ENCODE peak calls at places on chromosomes 3 and 15, in six cellular contexts. C, S, D, R, E and F are unnamed samples.

GRCh38 chr3:154718058-154718457 is 288.1 kb upstream of the GPR149 start:
- DNase-seq in C (no peak), S (no peak), D (no peak), R (no peak), E (no peak), F (no peak)

GRCh38 chr3:146037697-146038096 is 123.3 kb downstream of the PLOD2 start:
- DNase-seq in C (no peak), S (no peak), D (no peak), R (peak), E (no peak), F (no peak)

GRCh38 chr15:81001180-81002003 is 669 bp downstream of the TLNRD1 start:
- DNase-seq in C (peak), S (no peak), D (peak), R (peak), E (peak), F (no peak)

GRCh38 chr15:53384417-53384816 is 375.0 kb downstream of the WDR72 start:
- DNase-seq in C (peak), S (no peak), D (no peak), R (no peak), E (no peak), F (no peak)

GRCh38 chr3:11632966-11633365 is 10.7 kb downstream of the VGLL4 start:
- DNase-seq in C (no peak), S (no peak), D (no peak), R (no peak), E (no peak), F (no peak)

GRCh38 chr3:160931474-160931873 is 173.7 kb downstream of the B3GALNT1 start:
- DNase-seq in C (no peak), S (no peak), D (no peak), R (no peak), E (no peak), F (no peak)

GRCh38 chr15:36612063-36612788 is 32.8 kb downstream of the CDIN1 start:
- DNase-seq in C (no peak), S (no peak), D (no peak), R (peak), E (no peak), F (no peak)

GRCh38 chr3:114128826-114129225 is 50.0 kb downstream of the DRD3 start:
- DNase-seq in C (no peak), S (no peak), D (no peak), R (no peak), E (no peak), F (no peak)

GRCh38 chr3:162978136-162978535 is 1481.5 kb downstream of the OTOL1 start:
- DNase-seq in C (no peak), S (no peak), D (no peak), R (no peak), E (no peak), F (no peak)

GRCh38 chr3:166013073-166013679 is 176.0 kb upstream of the BCHE start:
- DNase-seq in C (no peak), S (peak), D (no peak), R (peak), E (no peak), F (no peak)

GRCh38 chr3:133426721-133427120 is 26.9 kb downstream of the BFSP2 start:
- DNase-seq in C (no peak), S (no peak), D (no peak), R (no peak), E (no peak), F (no peak)

GRCh38 chr15:74228723-74229081 is 7.4 kb upstream of the CCDC33 start:
- DNase-seq in C (no peak), S (no peak), D (no peak), R (no peak), E (no peak), F (no peak)

GRCh38 chr3:21447471-21448205 is 303.4 kb downstream of the ZNF385D start:
- DNase-seq in C (no peak), S (no peak), D (no peak), R (no peak), E (no peak), F (no peak)

GRCh38 chr3:137669519-137670060 is 94.5 kb upstream of the SOX14 start:
- DNase-seq in C (no peak), S (no peak), D (no peak), R (no peak), E (no peak), F (no peak)

GRCh38 chr3:97871206-97871605 is 49.4 kb downstream of the CRYBG3 start:
- DNase-seq in C (no peak), S (no peak), D (no peak), R (no peak), E (no peak), F (no peak)

GRCh38 chr3:190701096-190701532 is 161.4 kb downstream of the GMNC start:
- DNase-seq in C (peak), S (peak), D (no peak), R (peak), E (no peak), F (no peak)

GRCh38 chr3:123394391-123395022 is 54.4 kb downstream of the ADCY5 start:
- DNase-seq in C (no peak), S (no peak), D (no peak), R (no peak), E (no peak), F (no peak)

DNA sequence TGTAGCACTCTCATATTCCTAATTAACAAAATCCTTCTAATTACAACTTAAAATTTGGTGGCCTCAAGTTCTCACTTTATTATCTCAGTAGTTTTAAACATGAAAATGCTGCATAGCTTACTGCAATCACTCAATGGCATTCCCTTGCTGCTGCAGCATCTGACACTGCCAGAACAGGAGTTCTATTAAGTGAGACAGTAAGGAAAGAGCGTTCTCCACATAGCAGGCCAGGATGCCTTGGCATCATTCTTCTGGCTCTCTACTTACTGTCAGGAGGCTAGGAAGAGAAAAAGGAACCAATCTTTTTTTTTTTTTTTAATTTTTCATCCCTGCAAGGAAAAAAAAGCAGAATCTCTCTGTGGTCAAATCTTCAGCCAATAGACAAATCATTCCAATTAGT is 3.2 kb downstream of the CNBP start:
- DNase-seq in C (no peak), S (no peak), D (no peak), R (no peak), E (no peak), F (no peak)
- H3K27ac ChIP-seq in C (peak), S (peak), D (no peak), R (peak), E (no peak), F (peak)

DNA sequence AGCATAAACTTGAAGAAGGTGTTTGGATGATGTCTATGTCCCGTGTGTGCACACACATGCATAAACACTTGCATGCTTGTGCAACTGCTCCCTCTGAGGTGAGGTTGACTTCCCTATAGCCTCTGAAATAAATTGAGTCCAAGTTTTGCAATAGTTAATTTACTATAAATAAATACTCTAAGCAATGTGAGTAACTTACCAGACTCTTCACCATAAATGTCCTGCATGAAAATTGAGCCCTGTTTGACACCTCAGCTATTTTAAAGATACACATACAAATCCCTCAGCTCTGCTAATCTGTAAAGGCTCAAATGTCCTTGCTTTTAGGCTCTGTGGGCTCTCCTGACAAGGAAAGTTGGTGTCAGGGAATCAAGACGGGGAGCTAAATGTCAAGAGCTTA is 37.1 kb downstream of the GJD2 start:
- DNase-seq in C (no peak), S (no peak), D (no peak), R (no peak), E (no peak), F (no peak)
- H3K27ac ChIP-seq in C (no peak), S (no peak), D (no peak), R (no peak), E (no peak), F (no peak)

GRCh38 chr15:63857459-63857856 is 23.7 kb upstream of the HERC1 start:
- DNase-seq in C (no peak), S (no peak), D (no peak), R (no peak), E (no peak), F (no peak)
- H3K27ac ChIP-seq in C (no peak), S (no peak), D (no peak), R (no peak), E (no peak), F (no peak)

DNA sequence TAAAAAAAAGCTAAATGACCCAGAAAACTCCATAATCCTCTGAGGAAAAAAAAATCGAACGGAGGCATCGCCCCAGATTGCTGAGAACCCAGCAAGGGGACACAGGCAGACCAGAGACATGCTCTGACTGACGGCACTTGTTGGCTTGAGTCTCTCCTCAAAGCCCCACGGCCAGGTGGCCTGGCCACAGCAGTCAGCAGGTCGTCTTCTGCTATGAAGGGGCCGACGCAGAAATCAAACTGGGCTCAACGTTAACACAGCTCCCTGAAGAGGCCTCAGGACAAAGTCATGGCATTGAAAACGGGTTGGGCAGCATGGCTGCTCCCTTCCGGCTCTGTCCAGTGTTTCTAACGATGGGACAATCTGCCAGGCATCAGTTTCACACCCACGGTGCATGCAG is 17.5 kb downstream of the PCSK6 start:
- DNase-seq in C (no peak), S (no peak), D (no peak), R (no peak), E (no peak), F (no peak)
- H3K27ac ChIP-seq in C (no peak), S (no peak), D (no peak), R (no peak), E (no peak), F (no peak)

DNA sequence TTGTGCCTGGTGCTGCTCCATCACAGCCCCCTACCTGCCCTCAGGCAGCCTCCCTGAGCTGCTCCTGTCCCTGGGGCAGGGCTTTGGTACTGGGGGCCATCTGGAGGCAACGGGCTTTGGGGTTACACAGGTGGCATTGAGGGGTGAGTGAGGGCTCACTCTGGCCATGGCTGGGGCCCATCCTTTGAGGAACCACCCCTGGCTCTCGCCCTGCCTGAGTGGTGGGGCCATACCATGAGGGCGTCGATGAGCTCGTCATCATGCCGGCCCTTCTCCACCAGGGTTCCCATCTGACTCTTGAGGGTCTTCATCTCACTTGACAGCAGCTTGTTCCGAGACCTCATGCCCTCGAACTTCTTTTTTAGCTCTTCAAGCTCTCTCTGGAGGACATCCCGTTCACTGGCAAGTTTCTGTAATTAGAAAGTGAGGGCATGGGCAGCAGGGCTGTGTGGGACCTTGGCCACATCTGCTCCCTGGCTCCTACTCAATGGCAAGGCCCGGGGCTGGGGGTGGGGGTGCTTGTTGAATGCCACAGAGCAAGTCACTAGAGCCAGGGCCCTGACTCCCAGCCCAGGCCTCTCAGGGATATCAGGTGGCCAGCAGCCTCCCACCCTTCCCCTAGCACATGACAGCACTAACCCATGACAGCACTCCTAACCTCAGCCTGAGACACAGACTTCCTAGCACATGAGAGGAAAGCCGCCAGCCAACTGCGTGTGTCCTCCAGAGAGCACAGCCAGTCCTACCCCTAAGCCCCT is 33.5 kb downstream of the CCDC13 start:
- DNase-seq in C (no peak), S (no peak), D (no peak), R (no peak), E (no peak), F (no peak)
- H3K27ac ChIP-seq in C (no peak), S (no peak), D (no peak), R (no peak), E (no peak), F (no peak)

GRCh38 chr15:101133181-101133460 is 118.7 kb downstream of the CHSY1 start:
- DNase-seq in C (no peak), S (no peak), D (no peak), R (no peak), E (no peak), F (no peak)

GRCh38 chr15:101132390-101133180 is 119.3 kb downstream of the CHSY1 start:
- DNase-seq in C (no peak), S (no peak), D (no peak), R (no peak), E (no peak), F (no peak)

GRCh38 chr15:101133751-101134261 is 118.0 kb downstream of the CHSY1 start:
- DNase-seq in C (no peak), S (no peak), D (no peak), R (no peak), E (no peak), F (no peak)

GRCh38 chr15:101129851-101130250 is 122.0 kb downstream of the CHSY1 start:
- DNase-seq in C (no peak), S (no peak), D (no peak), R (no peak), E (no peak), F (no peak)

GRCh38 chr15:101131489-101132389 is 120.1 kb downstream of the CHSY1 start:
- DNase-seq in C (no peak), S (no peak), D (no peak), R (no peak), E (no peak), F (no peak)
- H3K27ac ChIP-seq in C (no peak), S (no peak), D (no peak), R (no peak), E (no peak), F (no peak)

GRCh38 chr3:63969866-63970265 is 53.4 kb downstream of the PSMD6 start:
- DNase-seq in C (no peak), S (no peak), D (no peak), R (no peak), E (no peak), F (no peak)

GRCh38 chr3:63968612-63969350 is 54.5 kb downstream of the PSMD6 start:
- DNase-seq in C (no peak), S (no peak), D (no peak), R (peak), E (no peak), F (no peak)

GRCh38 chr3:63972987-63973386 is 50.3 kb downstream of the PSMD6 start:
- DNase-seq in C (peak), S (no peak), D (no peak), R (no peak), E (no peak), F (no peak)

GRCh38 chr3:63972196-63972595 is 51.1 kb downstream of the PSMD6 start:
- DNase-seq in C (no peak), S (no peak), D (no peak), R (no peak), E (no peak), F (no peak)

DNA sequence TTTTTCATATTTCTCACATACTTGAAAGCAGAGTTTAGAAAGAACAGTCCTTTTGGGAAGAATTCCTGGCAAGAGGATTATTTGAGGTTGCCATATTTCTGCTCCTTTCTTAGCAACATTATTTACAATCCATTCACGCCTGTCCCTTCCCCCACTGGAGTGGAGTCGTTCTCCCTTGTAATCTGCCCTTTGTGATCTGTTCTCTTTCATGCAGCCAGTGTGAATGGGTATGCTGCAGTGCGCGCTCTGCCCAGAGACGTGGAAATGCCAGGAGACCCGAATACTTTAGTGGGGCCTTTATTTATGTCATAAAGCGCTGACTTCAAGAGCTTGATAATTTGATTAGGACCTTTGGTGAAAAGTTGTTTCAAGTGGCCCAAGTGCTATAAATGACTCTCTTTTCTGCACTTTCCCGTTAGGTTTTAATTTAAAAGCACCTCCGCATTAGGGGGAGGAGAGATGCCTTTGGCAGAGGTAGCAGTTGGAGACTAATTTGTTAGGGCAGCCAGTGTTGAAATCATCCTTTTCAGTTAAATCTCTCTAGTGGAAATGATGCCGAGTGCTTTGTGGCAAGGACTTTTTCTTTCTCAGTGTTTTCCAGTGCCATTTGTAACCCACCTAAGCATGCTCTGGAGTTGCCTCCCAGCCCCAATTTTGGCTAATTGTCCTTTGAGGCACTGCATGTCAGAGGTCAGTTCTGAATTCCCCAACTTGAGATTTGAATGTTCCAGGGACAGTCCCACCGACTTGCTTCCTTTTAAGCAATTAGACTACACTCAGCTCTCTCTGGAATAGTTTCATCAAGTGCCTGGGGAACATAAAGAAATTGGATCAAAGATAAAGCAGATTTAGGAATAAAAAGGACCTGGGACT is 52.5 kb downstream of the PSMD6 start:
- DNase-seq in C (no peak), S (no peak), D (no peak), R (no peak), E (no peak), F (no peak)
- H3K27ac ChIP-seq in C (no peak), S (no peak), D (peak), R (no peak), E (peak), F (peak)